ENCODE peak calls at places on chromosomes 5 and 9, in eight cellular contexts. One of them, this sample, is unnamed.

GRCh38 chr9:4507306-4507705 is 17.0 kb downstream of the SLC1A1 start:
- DNase-seq in Calu3: no peak
- DNase-seq in type B pancreatic cell: no peak
- DNase-seq in astrocyte: no peak
- DNase-seq in uterus: no peak
- DNase-seq in A673: no peak
- DNase-seq in cardiac fibroblast: peak
- DNase-seq in fibroblast of pulmonary artery: no peak
- DNase-seq in this sample: no peak

GRCh38 chr5:22736443-22736842 is 116.7 kb downstream of the CDH12 start:
- DNase-seq in Calu3: no peak
- DNase-seq in type B pancreatic cell: no peak
- DNase-seq in astrocyte: no peak
- DNase-seq in uterus: no peak
- DNase-seq in A673: no peak
- DNase-seq in cardiac fibroblast: no peak
- DNase-seq in fibroblast of pulmonary artery: no peak
- DNase-seq in this sample: no peak

GRCh38 chr5:148949871-148950863 is 112.7 kb downstream of the SH3TC2 start:
- DNase-seq in Calu3: no peak
- DNase-seq in type B pancreatic cell: no peak
- DNase-seq in astrocyte: no peak
- DNase-seq in uterus: no peak
- DNase-seq in A673: no peak
- DNase-seq in cardiac fibroblast: peak
- DNase-seq in fibroblast of pulmonary artery: no peak
- DNase-seq in this sample: no peak

GRCh38 chr5:14521748-14522147 is 59.8 kb upstream of the OTULINL start:
- DNase-seq in Calu3: no peak
- DNase-seq in type B pancreatic cell: peak
- DNase-seq in astrocyte: no peak
- DNase-seq in uterus: no peak
- DNase-seq in A673: no peak
- DNase-seq in cardiac fibroblast: no peak
- DNase-seq in fibroblast of pulmonary artery: no peak
- DNase-seq in this sample: no peak

GRCh38 chr9:138078846-138079245 is 201.3 kb downstream of the CACNA1B start:
- DNase-seq in Calu3: no peak
- DNase-seq in type B pancreatic cell: peak
- DNase-seq in astrocyte: no peak
- DNase-seq in uterus: no peak
- DNase-seq in A673: no peak
- DNase-seq in cardiac fibroblast: no peak
- DNase-seq in fibroblast of pulmonary artery: no peak
- DNase-seq in this sample: no peak

GRCh38 chr9:72217306-72217842 is 68.1 kb downstream of the GDA start:
- DNase-seq in Calu3: no peak
- DNase-seq in type B pancreatic cell: no peak
- DNase-seq in astrocyte: peak
- DNase-seq in uterus: no peak
- DNase-seq in A673: no peak
- DNase-seq in cardiac fibroblast: no peak
- DNase-seq in fibroblast of pulmonary artery: no peak
- DNase-seq in this sample: no peak

GRCh38 chr5:123119334-123119986 is 30.4 kb downstream of the PRDM6 start:
- DNase-seq in Calu3: peak
- DNase-seq in type B pancreatic cell: no peak
- DNase-seq in astrocyte: peak
- DNase-seq in uterus: no peak
- DNase-seq in A673: no peak
- DNase-seq in cardiac fibroblast: peak
- DNase-seq in fibroblast of pulmonary artery: peak
- DNase-seq in this sample: no peak

GRCh38 chr9:136848393-136849037 is 694 bp upstream of the PHPT1 start:
- DNase-seq in Calu3: peak
- DNase-seq in type B pancreatic cell: no peak
- DNase-seq in astrocyte: no peak
- DNase-seq in uterus: no peak
- DNase-seq in A673: peak
- DNase-seq in cardiac fibroblast: no peak
- DNase-seq in fibroblast of pulmonary artery: no peak
- DNase-seq in this sample: no peak

GRCh38 chr5:72427488-72428437 is 79.4 kb downstream of the ZNF366 start:
- DNase-seq in Calu3: no peak
- DNase-seq in type B pancreatic cell: no peak
- DNase-seq in astrocyte: peak
- DNase-seq in uterus: no peak
- DNase-seq in A673: no peak
- DNase-seq in cardiac fibroblast: peak
- DNase-seq in fibroblast of pulmonary artery: peak
- DNase-seq in this sample: no peak

GRCh38 chr9:126637002-126637849 is 23.5 kb downstream of the LMX1B start:
- DNase-seq in Calu3: no peak
- DNase-seq in type B pancreatic cell: no peak
- DNase-seq in astrocyte: no peak
- DNase-seq in uterus: no peak
- DNase-seq in A673: no peak
- DNase-seq in cardiac fibroblast: no peak
- DNase-seq in fibroblast of pulmonary artery: no peak
- DNase-seq in this sample: no peak

GRCh38 chr5:119896851-119897536 is 267.6 kb downstream of the FAM170A start:
- DNase-seq in Calu3: no peak
- DNase-seq in type B pancreatic cell: no peak
- DNase-seq in astrocyte: no peak
- DNase-seq in uterus: no peak
- DNase-seq in A673: no peak
- DNase-seq in cardiac fibroblast: no peak
- DNase-seq in fibroblast of pulmonary artery: no peak
- DNase-seq in this sample: no peak

GRCh38 chr9:2053883-2054845 is 39.0 kb downstream of the SMARCA2 start:
- DNase-seq in Calu3: no peak
- DNase-seq in type B pancreatic cell: no peak
- DNase-seq in astrocyte: peak
- DNase-seq in uterus: no peak
- DNase-seq in A673: peak
- DNase-seq in cardiac fibroblast: peak
- DNase-seq in fibroblast of pulmonary artery: peak
- DNase-seq in this sample: peak

GRCh38 chr5:146203011-146203871 is at the start of gene RBM27:
- DNase-seq in Calu3: peak
- DNase-seq in type B pancreatic cell: peak
- DNase-seq in astrocyte: peak
- DNase-seq in uterus: peak
- DNase-seq in A673: peak
- DNase-seq in cardiac fibroblast: peak
- DNase-seq in fibroblast of pulmonary artery: peak
- DNase-seq in this sample: peak

GRCh38 chr9:110028281-110029075 is 179.5 kb downstream of the C9orf152 start:
- DNase-seq in Calu3: no peak
- DNase-seq in type B pancreatic cell: no peak
- DNase-seq in astrocyte: no peak
- DNase-seq in uterus: no peak
- DNase-seq in A673: no peak
- DNase-seq in cardiac fibroblast: peak
- DNase-seq in fibroblast of pulmonary artery: no peak
- DNase-seq in this sample: no peak

GRCh38 chr9:110031511-110032173 is 176.3 kb downstream of the C9orf152 start:
- DNase-seq in Calu3: no peak
- DNase-seq in type B pancreatic cell: no peak
- DNase-seq in astrocyte: peak
- DNase-seq in uterus: no peak
- DNase-seq in A673: no peak
- DNase-seq in cardiac fibroblast: peak
- DNase-seq in fibroblast of pulmonary artery: peak
- DNase-seq in this sample: no peak

GRCh38 chr9:110029422-110029814 is 178.5 kb downstream of the C9orf152 start:
- DNase-seq in Calu3: peak
- DNase-seq in type B pancreatic cell: no peak
- DNase-seq in astrocyte: peak
- DNase-seq in uterus: no peak
- DNase-seq in A673: peak
- DNase-seq in cardiac fibroblast: peak
- DNase-seq in fibroblast of pulmonary artery: peak
- DNase-seq in this sample: peak

GRCh38 chr9:110029815-110030480 is 178.0 kb downstream of the C9orf152 start:
- DNase-seq in Calu3: no peak
- DNase-seq in type B pancreatic cell: no peak
- DNase-seq in astrocyte: no peak
- DNase-seq in uterus: no peak
- DNase-seq in A673: no peak
- DNase-seq in cardiac fibroblast: no peak
- DNase-seq in fibroblast of pulmonary artery: no peak
- DNase-seq in this sample: no peak

GRCh38 chr9:110030632-110031031 is 177.3 kb downstream of the C9orf152 start:
- DNase-seq in Calu3: no peak
- DNase-seq in type B pancreatic cell: no peak
- DNase-seq in astrocyte: peak
- DNase-seq in uterus: no peak
- DNase-seq in A673: no peak
- DNase-seq in cardiac fibroblast: peak
- DNase-seq in fibroblast of pulmonary artery: peak
- DNase-seq in this sample: no peak
- TF ChIP-seq CTCF in Calu3: no peak
- TF ChIP-seq CTCF in type B pancreatic cell: no peak
- TF ChIP-seq CTCF in astrocyte: no peak
- TF ChIP-seq CTCF in uterus: no peak
- TF ChIP-seq CTCF in A673: no peak
- TF ChIP-seq CTCF in cardiac fibroblast: no peak
- TF ChIP-seq CTCF in fibroblast of pulmonary artery: no peak
- TF ChIP-seq CTCF in this sample: no peak

GRCh38 chr5:92568522-92568921 is 1012.5 kb downstream of the NR2F1-AS1 start:
- DNase-seq in Calu3: no peak
- DNase-seq in type B pancreatic cell: no peak
- DNase-seq in astrocyte: no peak
- DNase-seq in uterus: no peak
- DNase-seq in A673: no peak
- DNase-seq in cardiac fibroblast: no peak
- DNase-seq in fibroblast of pulmonary artery: no peak
- DNase-seq in this sample: no peak

GRCh38 chr5:92574023-92574422 is 1007.0 kb downstream of the NR2F1-AS1 start:
- DNase-seq in Calu3: no peak
- DNase-seq in type B pancreatic cell: no peak
- DNase-seq in astrocyte: no peak
- DNase-seq in uterus: no peak
- DNase-seq in A673: no peak
- DNase-seq in cardiac fibroblast: no peak
- DNase-seq in fibroblast of pulmonary artery: no peak
- DNase-seq in this sample: no peak
- TF ChIP-seq CTCF in Calu3: no peak
- TF ChIP-seq CTCF in type B pancreatic cell: no peak
- TF ChIP-seq CTCF in astrocyte: no peak
- TF ChIP-seq CTCF in uterus: no peak
- TF ChIP-seq CTCF in A673: no peak
- TF ChIP-seq CTCF in cardiac fibroblast: no peak
- TF ChIP-seq CTCF in fibroblast of pulmonary artery: no peak
- TF ChIP-seq CTCF in this sample: no peak

DNA sequence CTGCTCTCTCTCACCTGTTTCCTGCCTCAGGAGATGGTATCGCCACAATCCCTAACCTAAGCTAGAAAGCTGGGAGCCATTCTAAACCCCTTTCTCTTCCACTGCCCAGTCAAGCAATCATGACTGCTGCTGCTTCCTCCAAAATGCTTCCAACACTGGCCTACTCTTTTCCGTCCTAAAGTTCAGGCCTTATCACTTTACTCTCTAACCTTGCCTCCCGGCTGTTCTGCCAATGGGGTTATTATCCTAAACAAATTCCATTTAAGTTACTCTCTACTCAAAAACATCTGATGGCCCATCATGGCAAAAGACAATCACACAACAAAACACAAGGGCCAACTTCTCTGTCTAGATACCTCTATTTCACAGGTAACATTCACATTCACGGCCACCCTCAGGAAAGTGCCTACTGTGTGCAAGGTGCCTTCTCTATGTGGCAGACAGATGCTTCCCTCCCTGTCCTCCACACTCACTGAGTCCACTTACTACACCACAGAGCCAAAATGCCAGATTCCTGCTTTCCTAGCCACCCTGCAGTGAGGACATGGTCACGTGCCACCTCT is 168.0 kb downstream of the CDK5RAP2 start:
- DNase-seq in Calu3: no peak
- DNase-seq in type B pancreatic cell: no peak
- DNase-seq in astrocyte: no peak
- DNase-seq in uterus: no peak
- DNase-seq in A673: no peak
- DNase-seq in cardiac fibroblast: no peak
- DNase-seq in fibroblast of pulmonary artery: no peak
- DNase-seq in this sample: no peak
- TF ChIP-seq CTCF in Calu3: no peak
- TF ChIP-seq CTCF in type B pancreatic cell: no peak
- TF ChIP-seq CTCF in astrocyte: no peak
- TF ChIP-seq CTCF in uterus: no peak
- TF ChIP-seq CTCF in A673: no peak
- TF ChIP-seq CTCF in cardiac fibroblast: no peak
- TF ChIP-seq CTCF in fibroblast of pulmonary artery: no peak
- TF ChIP-seq CTCF in this sample: no peak

GRCh38 chr9:79215819-79216218 is 355.9 kb upstream of the TLE4 start:
- DNase-seq in Calu3: no peak
- DNase-seq in type B pancreatic cell: no peak
- DNase-seq in astrocyte: peak
- DNase-seq in uterus: no peak
- DNase-seq in A673: no peak
- DNase-seq in cardiac fibroblast: no peak
- DNase-seq in fibroblast of pulmonary artery: peak
- DNase-seq in this sample: no peak

GRCh38 chr9:79209012-79209411 is 362.8 kb upstream of the TLE4 start:
- DNase-seq in Calu3: no peak
- DNase-seq in type B pancreatic cell: no peak
- DNase-seq in astrocyte: no peak
- DNase-seq in uterus: no peak
- DNase-seq in A673: no peak
- DNase-seq in cardiac fibroblast: no peak
- DNase-seq in fibroblast of pulmonary artery: no peak
- DNase-seq in this sample: no peak

GRCh38 chr9:79210541-79211243 is 361.1 kb upstream of the TLE4 start:
- DNase-seq in Calu3: no peak
- DNase-seq in type B pancreatic cell: no peak
- DNase-seq in astrocyte: no peak
- DNase-seq in uterus: no peak
- DNase-seq in A673: no peak
- DNase-seq in cardiac fibroblast: no peak
- DNase-seq in fibroblast of pulmonary artery: no peak
- DNase-seq in this sample: no peak

DNA sequence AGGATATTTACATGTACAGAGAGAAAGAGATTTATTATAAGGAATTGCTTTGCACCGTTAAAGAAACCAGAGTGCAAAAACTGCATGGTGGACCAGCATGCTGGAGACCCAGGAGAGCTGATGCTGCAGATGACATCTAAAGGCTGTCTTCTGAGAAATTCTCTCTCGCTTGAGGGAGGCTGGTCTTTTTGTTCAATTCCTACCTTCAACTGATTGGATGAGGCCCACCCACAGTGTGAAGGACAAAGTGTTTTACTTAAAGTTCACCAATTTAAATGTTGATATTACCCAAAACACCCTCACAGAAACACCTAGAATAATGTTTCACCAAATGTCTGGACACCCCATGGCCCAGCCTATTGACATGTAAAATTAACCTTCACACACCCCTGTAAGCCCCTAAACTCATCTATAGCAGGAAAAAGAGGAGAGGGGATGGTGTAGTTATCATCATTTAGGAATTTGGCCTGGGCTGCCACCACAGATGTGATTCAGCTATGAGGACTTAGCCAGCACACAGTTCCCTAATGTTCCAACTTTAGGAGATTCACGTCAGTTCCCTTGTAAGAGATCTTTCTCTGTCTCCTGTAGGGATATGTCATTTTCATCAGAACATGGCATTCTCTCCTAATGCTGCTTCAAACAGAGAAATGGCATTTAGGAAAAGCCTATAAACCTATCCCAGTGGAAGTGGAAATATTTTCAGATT is 358.2 kb upstream of the TLE4 start:
- DNase-seq in Calu3: no peak
- DNase-seq in type B pancreatic cell: no peak
- DNase-seq in astrocyte: peak
- DNase-seq in uterus: no peak
- DNase-seq in A673: no peak
- DNase-seq in cardiac fibroblast: no peak
- DNase-seq in fibroblast of pulmonary artery: peak
- DNase-seq in this sample: no peak
- TF ChIP-seq CTCF in Calu3: no peak
- TF ChIP-seq CTCF in type B pancreatic cell: no peak
- TF ChIP-seq CTCF in astrocyte: no peak
- TF ChIP-seq CTCF in uterus: no peak
- TF ChIP-seq CTCF in A673: no peak
- TF ChIP-seq CTCF in cardiac fibroblast: no peak
- TF ChIP-seq CTCF in fibroblast of pulmonary artery: no peak
- TF ChIP-seq CTCF in this sample: no peak